ENCODE peak calls at places on chromosome 9, in five cellular contexts. One of them, this sample, is unnamed.

GRCh38 chr9:42852133-42852532 is 668.7 kb downstream of the SPATA31A6 start:
- DNase-seq in H9: peak; percentile 80
- DNase-seq in H1: peak; percentile 83
- DNase-seq in neuronal stem cell: peak; percentile 29
- DNase-seq in mesenchymal stem cell: peak; percentile 50
- DNase-seq in this sample: peak; percentile 55

GRCh38 chr9:22208846-22209585 is 199.9 kb upstream of the CDKN2B start:
- DNase-seq in mesenchymal stem cell: no peak
- DNase-seq in H1: no peak
- DNase-seq in neuronal stem cell: no peak
- DNase-seq in H9: no peak
- DNase-seq in this sample: no peak

GRCh38 chr9:115691686-115692085 is 461.9 kb upstream of the PAPPA start:
- DNase-seq in H1: no peak
- DNase-seq in H9: no peak
- DNase-seq in neuronal stem cell: no peak
- DNase-seq in mesenchymal stem cell: peak; percentile 88
- DNase-seq in this sample: peak; percentile 29

GRCh38 chr9:71743217-71743705 is 25.1 kb downstream of the CEMIP2 start:
- DNase-seq in mesenchymal stem cell: no peak
- DNase-seq in H1: no peak
- DNase-seq in neuronal stem cell: no peak
- DNase-seq in H9: no peak
- DNase-seq in this sample: no peak

GRCh38 chr9:122226758-122227575 is 1.8 kb downstream of the LHX6 start:
- DNase-seq in neuronal stem cell: no peak
- DNase-seq in H1: peak; percentile 73
- DNase-seq in mesenchymal stem cell: no peak
- DNase-seq in H9: peak; percentile 59
- DNase-seq in this sample: no peak

GRCh38 chr9:131781069-131781468 is 41.2 kb upstream of the RAPGEF1 start:
- DNase-seq in H9: no peak
- DNase-seq in H1: no peak
- DNase-seq in neuronal stem cell: no peak
- DNase-seq in mesenchymal stem cell: no peak
- DNase-seq in this sample: no peak

GRCh38 chr9:117046666-117047327 is 359.7 kb downstream of the TRIM32 start:
- DNase-seq in neuronal stem cell: no peak
- DNase-seq in H9: no peak
- DNase-seq in H1: no peak
- DNase-seq in mesenchymal stem cell: no peak
- DNase-seq in this sample: no peak

GRCh38 chr9:112007575-112008240 is 111.1 kb downstream of the UGCG start:
- DNase-seq in H9: no peak
- DNase-seq in mesenchymal stem cell: peak; percentile 63
- DNase-seq in H1: no peak
- DNase-seq in neuronal stem cell: no peak
- DNase-seq in this sample: no peak

GRCh38 chr9:89376741-89377140 is 58.4 kb downstream of the SECISBP2 start:
- DNase-seq in H9: no peak
- DNase-seq in mesenchymal stem cell: no peak
- DNase-seq in neuronal stem cell: no peak
- DNase-seq in H1: no peak
- DNase-seq in this sample: no peak

GRCh38 chr9:78031271-78031825 is at the start of gene GNAQ:
- DNase-seq in neuronal stem cell: peak; percentile 30
- DNase-seq in mesenchymal stem cell: no peak
- DNase-seq in H9: no peak
- DNase-seq in H1: no peak
- DNase-seq in this sample: no peak

GRCh38 chr9:128917151-128917849 is 3.5 kb upstream of the PHYHD1 start:
- DNase-seq in mesenchymal stem cell: no peak
- DNase-seq in H1: no peak
- DNase-seq in H9: no peak
- DNase-seq in neuronal stem cell: no peak
- DNase-seq in this sample: no peak

GRCh38 chr9:96453625-96454024 is 3.7 kb downstream of the HABP4 start:
- DNase-seq in H9: no peak
- DNase-seq in neuronal stem cell: no peak
- DNase-seq in H1: no peak
- DNase-seq in mesenchymal stem cell: peak; percentile 40
- DNase-seq in this sample: no peak

GRCh38 chr9:8095531-8096223 is 296.1 kb upstream of the DMAC1 start:
- DNase-seq in neuronal stem cell: no peak
- DNase-seq in mesenchymal stem cell: no peak
- DNase-seq in H9: no peak
- DNase-seq in H1: no peak
- DNase-seq in this sample: no peak

GRCh38 chr9:97980918-97981827 is 2.0 kb upstream of the ANP32B start:
- DNase-seq in neuronal stem cell: no peak
- DNase-seq in mesenchymal stem cell: no peak
- DNase-seq in H1: no peak
- DNase-seq in H9: no peak
- DNase-seq in this sample: no peak

GRCh38 chr9:100602302-100602930 is 24.5 kb downstream of the CAVIN4 start:
- DNase-seq in mesenchymal stem cell: peak; percentile 60
- DNase-seq in H9: peak; percentile 60
- DNase-seq in H1: no peak
- DNase-seq in neuronal stem cell: peak; percentile 59
- DNase-seq in this sample: peak; percentile 76

GRCh38 chr9:128683340-128684064 is 5.5 kb upstream of the SET start:
- DNase-seq in H9: peak; percentile 97
- DNase-seq in neuronal stem cell: peak; percentile 76
- DNase-seq in mesenchymal stem cell: peak; percentile 51
- DNase-seq in H1: peak; percentile 94
- DNase-seq in this sample: peak; percentile 70

GRCh38 chr9:134778156-134778555 is 102.5 kb upstream of the FCN2 start:
- DNase-seq in mesenchymal stem cell: peak; percentile 26
- DNase-seq in H9: no peak
- DNase-seq in H1: no peak
- DNase-seq in neuronal stem cell: no peak
- DNase-seq in this sample: no peak

GRCh38 chr9:121574771-121575519 is 75.3 kb upstream of the GGTA1 start:
- DNase-seq in H9: no peak
- DNase-seq in neuronal stem cell: no peak
- DNase-seq in H1: no peak
- DNase-seq in mesenchymal stem cell: no peak
- DNase-seq in this sample: no peak

GRCh38 chr9:14554866-14555265 is 138.4 kb downstream of the ZDHHC21 start:
- DNase-seq in mesenchymal stem cell: peak; percentile 30
- DNase-seq in neuronal stem cell: no peak
- DNase-seq in H1: no peak
- DNase-seq in H9: no peak
- DNase-seq in this sample: no peak

GRCh38 chr9:32782476-32783167 is 718 bp upstream of the TMEM215 start:
- DNase-seq in H1: peak; percentile 78
- DNase-seq in neuronal stem cell: no peak
- DNase-seq in H9: peak; percentile 44
- DNase-seq in mesenchymal stem cell: no peak
- DNase-seq in this sample: no peak

GRCh38 chr9:134683714-134684374 is 42.2 kb downstream of the COL5A1 start:
- DNase-seq in mesenchymal stem cell: no peak
- DNase-seq in neuronal stem cell: no peak
- DNase-seq in H1: no peak
- DNase-seq in H9: no peak
- DNase-seq in this sample: no peak

GRCh38 chr9:114499528-114499927 is 5.7 kb downstream of the WHRN start:
- DNase-seq in H9: no peak
- DNase-seq in mesenchymal stem cell: no peak
- DNase-seq in neuronal stem cell: peak; percentile 27
- DNase-seq in H1: no peak
- DNase-seq in this sample: no peak

GRCh38 chr9:112914524-112914923 is 23.8 kb upstream of the SLC46A2 start:
- DNase-seq in mesenchymal stem cell: no peak
- DNase-seq in H1: no peak
- DNase-seq in neuronal stem cell: no peak
- DNase-seq in H9: no peak
- DNase-seq in this sample: no peak

GRCh38 chr9:34510506-34511159 is 12.2 kb downstream of the ENHO start:
- DNase-seq in neuronal stem cell: no peak
- DNase-seq in mesenchymal stem cell: no peak
- DNase-seq in H9: no peak
- DNase-seq in H1: no peak
- DNase-seq in this sample: no peak

GRCh38 chr9:38039090-38039906 is 29.7 kb downstream of the SHB start:
- DNase-seq in H9: no peak
- DNase-seq in mesenchymal stem cell: peak; percentile 87
- DNase-seq in H1: no peak
- DNase-seq in neuronal stem cell: no peak
- DNase-seq in this sample: peak; percentile 54

GRCh38 chr9:81244631-81245030 is 444.7 kb downstream of the TLE1 start:
- DNase-seq in H1: no peak
- DNase-seq in neuronal stem cell: no peak
- DNase-seq in H9: no peak
- DNase-seq in mesenchymal stem cell: no peak
- DNase-seq in this sample: peak; percentile 21

DNA sequence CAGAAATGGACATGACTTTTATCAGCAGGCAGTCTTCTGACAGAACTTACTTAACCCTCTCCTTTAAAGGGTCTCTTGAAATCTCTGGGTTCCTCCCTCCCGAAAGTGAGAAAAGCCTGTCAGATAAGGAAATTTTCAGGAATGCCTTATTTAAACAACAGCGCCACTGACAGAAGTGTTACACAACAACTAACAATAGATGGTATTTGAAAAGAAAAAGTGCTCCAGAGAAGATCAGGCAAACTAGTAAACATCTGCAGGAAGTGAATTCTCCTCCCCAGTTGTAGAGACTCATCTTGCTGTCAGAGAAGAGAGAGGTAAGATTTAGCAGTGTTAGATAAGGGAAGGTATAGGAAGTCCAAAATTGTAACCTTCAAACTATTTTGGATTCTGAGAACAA is 107.2 kb upstream of the NFIL3 start:
- DNase-seq in H1: no peak
- DNase-seq in mesenchymal stem cell: peak; percentile 56
- DNase-seq in H9: no peak
- DNase-seq in neuronal stem cell: no peak
- DNase-seq in this sample: no peak
- H2BK12ac ChIP-seq in H1: no peak overlapping the region
- H2BK12ac ChIP-seq in mesenchymal stem cell: no peak overlapping the region
- H2BK12ac ChIP-seq in H9: no peak overlapping the region
- H2BK12ac ChIP-seq in neuronal stem cell: no peak overlapping the region
- H2BK12ac ChIP-seq in this sample: no peak overlapping the region

DNA sequence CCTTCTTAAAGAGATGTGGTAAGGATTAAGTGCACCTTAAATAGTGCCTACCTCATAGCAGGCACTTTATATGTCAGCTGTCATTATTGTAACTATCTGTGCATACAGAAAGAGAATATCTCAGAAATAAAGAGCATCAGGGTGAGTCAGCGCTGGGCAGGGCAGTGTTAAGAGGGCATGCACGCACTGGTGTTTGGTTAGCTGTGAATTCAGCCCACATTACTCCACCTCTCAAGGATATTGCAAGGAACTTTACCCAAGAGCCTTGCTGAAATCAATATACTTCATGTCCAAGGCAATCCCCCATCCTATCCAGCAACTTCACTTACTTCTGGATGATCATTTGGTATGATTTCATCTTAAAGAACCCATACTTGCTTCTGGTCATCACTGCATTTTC is 300.9 kb downstream of the NTRK2 start:
- DNase-seq in H9: no peak
- DNase-seq in mesenchymal stem cell: peak; percentile 12
- DNase-seq in neuronal stem cell: no peak
- DNase-seq in H1: no peak
- DNase-seq in this sample: no peak
- H3K27ac ChIP-seq in H9: no peak overlapping the region
- H3K27ac ChIP-seq in mesenchymal stem cell: no peak overlapping the region
- H3K27ac ChIP-seq in neuronal stem cell: no peak overlapping the region
- H3K27ac ChIP-seq in H1: no peak overlapping the region
- H3K27ac ChIP-seq in this sample: no peak overlapping the region

GRCh38 chr9:118701985-118702384 is 667.2 kb downstream of the BRINP1 start:
- DNase-seq in mesenchymal stem cell: no peak
- DNase-seq in neuronal stem cell: no peak
- DNase-seq in H9: no peak
- DNase-seq in H1: no peak
- DNase-seq in this sample: no peak
- H3K4me1 ChIP-seq in mesenchymal stem cell: no peaks in the 10 kb centered on the region
- H3K4me1 ChIP-seq in neuronal stem cell: no peaks in the 10 kb centered on the region
- H3K4me1 ChIP-seq in H9: no peaks in the 10 kb centered on the region
- H3K4me1 ChIP-seq in H1: no peaks in the 10 kb centered on the region
- H3K4me1 ChIP-seq in this sample: no peaks in the 10 kb centered on the region

DNA sequence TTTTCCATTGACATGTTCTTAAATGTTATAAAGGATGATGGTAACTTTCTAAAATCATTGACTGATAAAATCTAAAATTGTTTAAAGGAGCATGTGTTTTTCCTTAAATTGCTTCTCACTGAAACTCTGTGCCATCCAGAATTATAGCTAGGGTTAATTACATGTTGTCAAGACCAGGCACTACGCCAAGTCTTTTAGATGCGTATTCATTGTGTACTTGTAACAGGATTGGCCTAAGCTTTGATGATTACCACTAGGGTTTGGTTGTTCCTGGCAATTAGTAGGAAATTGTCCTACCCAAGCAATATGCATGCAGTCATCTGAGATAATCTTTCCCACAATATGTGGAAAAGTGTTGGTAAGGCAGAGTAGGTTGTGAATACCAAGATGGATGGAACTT is 43.8 kb downstream of the PRKACG start:
- DNase-seq in mesenchymal stem cell: peak; percentile 17
- DNase-seq in neuronal stem cell: no peak
- DNase-seq in H9: no peak
- DNase-seq in H1: no peak
- DNase-seq in this sample: no peak
- H2BK12ac ChIP-seq in mesenchymal stem cell: no peak overlapping the region
- H2BK12ac ChIP-seq in neuronal stem cell: no peak overlapping the region
- H2BK12ac ChIP-seq in H9: no peak overlapping the region
- H2BK12ac ChIP-seq in H1: no peak overlapping the region
- H2BK12ac ChIP-seq in this sample: no peak overlapping the region

GRCh38 chr9:137610944-137611343 is 5.5 kb downstream of the ARRDC1 start:
- DNase-seq in neuronal stem cell: no peak
- DNase-seq in mesenchymal stem cell: no peak
- DNase-seq in H9: no peak
- DNase-seq in H1: no peak
- DNase-seq in this sample: no peak

GRCh38 chr9:137613259-137613658 is 5.5 kb upstream of the EHMT1 start:
- DNase-seq in neuronal stem cell: no peak
- DNase-seq in H1: no peak
- DNase-seq in H9: no peak
- DNase-seq in mesenchymal stem cell: no peak
- DNase-seq in this sample: no peak

GRCh38 chr9:137613738-137614523 is 4.9 kb upstream of the EHMT1 start:
- DNase-seq in mesenchymal stem cell: no peak
- DNase-seq in H9: no peak
- DNase-seq in neuronal stem cell: no peak
- DNase-seq in H1: no peak
- DNase-seq in this sample: no peak

GRCh38 chr9:137612741-137613142 is 6.1 kb upstream of the EHMT1 start:
- DNase-seq in mesenchymal stem cell: no peak
- DNase-seq in H9: no peak
- DNase-seq in H1: no peak
- DNase-seq in neuronal stem cell: no peak
- DNase-seq in this sample: no peak

GRCh38 chr9:137611623-137612609 is 6.4 kb downstream of the ARRDC1 start:
- DNase-seq in H1: no peak
- DNase-seq in mesenchymal stem cell: peak; percentile 57
- DNase-seq in H9: no peak
- DNase-seq in neuronal stem cell: no peak
- DNase-seq in this sample: peak; percentile 97
- H3K27ac ChIP-seq in H1: peak overlapping the region; percentile 7
- H3K27ac ChIP-seq in mesenchymal stem cell: peak overlapping the region; percentile 68
- H3K27ac ChIP-seq in H9: no peak overlapping the region
- H3K27ac ChIP-seq in neuronal stem cell: no peak overlapping the region
- H3K27ac ChIP-seq in this sample: peak overlapping the region; percentile 93